ENCODE peak calls at places on chromosomes 7 and 10, in four cellular contexts. One of them, this sample, is unnamed. For H3K9me3, the result is how much of the 10 kb centered on the place peaks cover.

GRCh38 chr7:47405921-47406765 is 175.8 kb downstream of the TNS3 start:
- DNase-seq in WERI-Rb-1: no peak
- DNase-seq in sigmoid colon: peak
- DNase-seq in mucosa of descending colon: peak
- DNase-seq in this sample: peak

GRCh38 chr10:75468612-75469011 is 37.2 kb downstream of the LRMDA start:
- DNase-seq in WERI-Rb-1: no peak
- DNase-seq in sigmoid colon: peak
- DNase-seq in mucosa of descending colon: no peak
- DNase-seq in this sample: no peak

GRCh38 chr10:75355706-75356105 is 45.9 kb downstream of the ZNF503 start:
- DNase-seq in WERI-Rb-1: no peak
- DNase-seq in sigmoid colon: no peak
- DNase-seq in mucosa of descending colon: no peak
- DNase-seq in this sample: no peak

GRCh38 chr10:119776536-119776935 is 50.7 kb downstream of the INPP5F start:
- DNase-seq in WERI-Rb-1: no peak
- DNase-seq in sigmoid colon: no peak
- DNase-seq in mucosa of descending colon: no peak
- DNase-seq in this sample: no peak

GRCh38 chr7:14332155-14332554 is 342.7 kb upstream of the ETV1 start:
- DNase-seq in WERI-Rb-1: no peak
- DNase-seq in sigmoid colon: no peak
- DNase-seq in mucosa of descending colon: no peak
- DNase-seq in this sample: peak

GRCh38 chr10:125023862-125024495 is 82.1 kb downstream of the ZRANB1 start:
- DNase-seq in WERI-Rb-1: peak
- DNase-seq in sigmoid colon: peak
- DNase-seq in mucosa of descending colon: peak
- DNase-seq in this sample: peak

GRCh38 chr7:14071045-14071444 is 81.6 kb upstream of the ETV1 start:
- DNase-seq in WERI-Rb-1: no peak
- DNase-seq in sigmoid colon: no peak
- DNase-seq in mucosa of descending colon: no peak
- DNase-seq in this sample: no peak

GRCh38 chr10:24346877-24347505 is 138.1 kb downstream of the KIAA1217 start:
- DNase-seq in WERI-Rb-1: no peak
- DNase-seq in sigmoid colon: no peak
- DNase-seq in mucosa of descending colon: no peak
- DNase-seq in this sample: no peak

GRCh38 chr10:7471720-7472367 is 61.0 kb upstream of the SFMBT2 start:
- DNase-seq in WERI-Rb-1: no peak
- DNase-seq in sigmoid colon: no peak
- DNase-seq in mucosa of descending colon: peak
- DNase-seq in this sample: no peak

GRCh38 chr7:101164071-101164840 is 1.1 kb downstream of the VGF start:
- DNase-seq in WERI-Rb-1: no peak
- DNase-seq in sigmoid colon: no peak
- DNase-seq in mucosa of descending colon: no peak
- DNase-seq in this sample: peak

GRCh38 chr7:44184874-44185446 is 4.3 kb downstream of the GCK start:
- DNase-seq in WERI-Rb-1: peak
- DNase-seq in sigmoid colon: no peak
- DNase-seq in mucosa of descending colon: no peak
- DNase-seq in this sample: no peak

GRCh38 chr7:33733865-33734650 is 171.3 kb upstream of the BMPER start:
- DNase-seq in WERI-Rb-1: no peak
- DNase-seq in sigmoid colon: no peak
- DNase-seq in mucosa of descending colon: peak
- DNase-seq in this sample: no peak

GRCh38 chr7:69747144-69747543 is 148.9 kb downstream of the AUTS2 start:
- DNase-seq in WERI-Rb-1: no peak
- DNase-seq in sigmoid colon: no peak
- DNase-seq in mucosa of descending colon: no peak
- DNase-seq in this sample: no peak

GRCh38 chr10:98013122-98013521 is 17.3 kb downstream of the CRTAC1 start:
- DNase-seq in WERI-Rb-1: no peak
- DNase-seq in sigmoid colon: no peak
- DNase-seq in mucosa of descending colon: no peak
- DNase-seq in this sample: no peak

GRCh38 chr10:132422169-132422691 is 25.2 kb downstream of the PWWP2B start:
- DNase-seq in WERI-Rb-1: peak
- DNase-seq in sigmoid colon: no peak
- DNase-seq in mucosa of descending colon: no peak
- DNase-seq in this sample: peak
- H3K4me3 ChIP-seq in WERI-Rb-1: peak
- H3K4me3 ChIP-seq in sigmoid colon: no peak
- H3K4me3 ChIP-seq in mucosa of descending colon: no peak
- H3K4me3 ChIP-seq in this sample: no peak

GRCh38 chr7:157975401-157976372 is 611.9 kb downstream of the PTPRN2 start:
- DNase-seq in WERI-Rb-1: no peak
- DNase-seq in sigmoid colon: no peak
- DNase-seq in mucosa of descending colon: no peak
- DNase-seq in this sample: no peak
- H3K9me3 ChIP-seq in WERI-Rb-1: under half
- H3K9me3 ChIP-seq in sigmoid colon: under half
- H3K9me3 ChIP-seq in mucosa of descending colon: under half
- H3K9me3 ChIP-seq in this sample: under half

GRCh38 chr7:142626420-142627035 is 122.7 kb upstream of the PRSS1 start:
- DNase-seq in WERI-Rb-1: peak
- DNase-seq in sigmoid colon: no peak
- DNase-seq in mucosa of descending colon: peak
- DNase-seq in this sample: peak
- H3K4me3 ChIP-seq in WERI-Rb-1: no peak
- H3K4me3 ChIP-seq in sigmoid colon: no peak
- H3K4me3 ChIP-seq in mucosa of descending colon: no peak
- H3K4me3 ChIP-seq in this sample: no peak

DNA sequence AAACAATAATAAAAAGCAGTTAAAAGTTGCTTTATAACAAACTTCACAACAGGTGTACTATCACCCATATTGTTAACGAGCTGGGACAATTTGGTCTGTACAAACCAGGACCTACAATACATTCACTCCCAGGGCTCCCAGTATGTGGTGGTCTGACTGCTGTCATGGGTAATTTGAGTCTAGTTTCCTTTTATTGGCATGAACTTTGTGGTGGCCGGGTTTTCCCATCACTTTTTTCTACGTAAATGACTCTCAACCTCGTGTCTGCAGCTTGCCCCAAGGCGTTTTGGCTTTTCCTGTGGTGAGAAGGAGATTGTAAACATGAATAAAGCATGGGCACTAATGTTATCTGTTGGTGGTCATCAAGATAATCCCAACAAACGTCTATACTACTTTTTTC is 118.7 kb upstream of the CDK6 start:
- DNase-seq in WERI-Rb-1: no peak
- DNase-seq in sigmoid colon: no peak
- DNase-seq in mucosa of descending colon: no peak
- DNase-seq in this sample: no peak
- H3K9me3 ChIP-seq in WERI-Rb-1: under half
- H3K9me3 ChIP-seq in sigmoid colon: under half
- H3K9me3 ChIP-seq in mucosa of descending colon: under half
- H3K9me3 ChIP-seq in this sample: under half

GRCh38 chr10:112896273-112896672 is 53.8 kb upstream of the TCF7L2 start:
- DNase-seq in WERI-Rb-1: no peak
- DNase-seq in sigmoid colon: no peak
- DNase-seq in mucosa of descending colon: peak
- DNase-seq in this sample: no peak

GRCh38 chr10:112895292-112895691 is 54.8 kb upstream of the TCF7L2 start:
- DNase-seq in WERI-Rb-1: no peak
- DNase-seq in sigmoid colon: no peak
- DNase-seq in mucosa of descending colon: no peak
- DNase-seq in this sample: no peak

GRCh38 chr10:112896722-112897121 is 53.3 kb upstream of the TCF7L2 start:
- DNase-seq in WERI-Rb-1: no peak
- DNase-seq in sigmoid colon: no peak
- DNase-seq in mucosa of descending colon: no peak
- DNase-seq in this sample: no peak

GRCh38 chr10:112899396-112900065 is 50.5 kb upstream of the TCF7L2 start:
- DNase-seq in WERI-Rb-1: no peak
- DNase-seq in sigmoid colon: no peak
- DNase-seq in mucosa of descending colon: peak
- DNase-seq in this sample: no peak

DNA sequence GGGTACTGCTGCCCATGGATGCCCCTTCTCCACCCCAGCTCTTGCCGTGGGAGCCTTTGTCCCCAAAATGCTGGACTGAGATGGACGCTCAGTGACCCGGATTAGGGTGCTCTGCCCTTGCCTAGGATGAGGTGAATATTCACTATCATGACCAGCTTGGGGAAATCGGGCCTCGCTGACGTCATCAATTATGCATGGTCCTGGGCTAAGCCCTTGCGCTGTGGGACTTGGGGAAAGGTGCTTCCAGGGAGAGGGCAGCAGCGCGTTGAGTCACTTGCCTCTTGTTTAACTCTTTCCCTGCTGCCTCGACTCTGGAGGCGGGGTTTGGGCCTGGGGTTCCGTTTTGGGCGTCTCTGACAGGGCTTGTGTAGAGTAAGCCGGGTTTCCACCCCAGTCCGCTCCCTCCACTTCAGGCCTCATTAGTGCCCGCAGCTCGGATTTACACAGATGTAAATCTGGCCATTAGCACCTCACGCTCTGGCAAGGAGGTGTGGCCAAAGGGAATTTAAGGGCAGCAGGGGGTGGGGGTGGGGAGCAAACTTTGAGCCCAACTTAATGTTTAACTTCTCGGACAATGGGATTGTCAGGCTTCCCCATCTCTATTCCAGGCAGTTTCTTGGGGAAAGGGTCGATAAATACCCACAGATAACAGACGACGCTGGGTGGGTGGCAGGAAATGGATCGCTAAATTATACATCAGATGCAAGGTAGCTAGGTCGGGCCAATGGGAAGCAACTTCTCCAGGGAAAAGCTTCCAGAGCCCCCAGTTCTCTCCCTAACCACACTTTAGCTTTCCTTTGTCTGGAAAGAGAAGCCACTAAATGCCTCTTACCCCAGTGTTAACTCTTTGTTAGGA is 51.3 kb upstream of the TCF7L2 start:
- DNase-seq in WERI-Rb-1: peak
- DNase-seq in sigmoid colon: no peak
- DNase-seq in mucosa of descending colon: peak
- DNase-seq in this sample: no peak
- H3K4me3 ChIP-seq in WERI-Rb-1: peak
- H3K4me3 ChIP-seq in sigmoid colon: peak
- H3K4me3 ChIP-seq in mucosa of descending colon: no peak
- H3K4me3 ChIP-seq in this sample: peak

GRCh38 chr7:36390199-36391090 is 783 bp downstream of the ANLN start:
- DNase-seq in WERI-Rb-1: peak
- DNase-seq in sigmoid colon: peak
- DNase-seq in mucosa of descending colon: peak
- DNase-seq in this sample: peak
- H3K9me3 ChIP-seq in WERI-Rb-1: under half
- H3K9me3 ChIP-seq in sigmoid colon: under half
- H3K9me3 ChIP-seq in mucosa of descending colon: under half
- H3K9me3 ChIP-seq in this sample: under half

GRCh38 chr7:17234398-17235021 is 63.9 kb upstream of the AHR start:
- DNase-seq in WERI-Rb-1: no peak
- DNase-seq in sigmoid colon: no peak
- DNase-seq in mucosa of descending colon: peak
- DNase-seq in this sample: peak
- H3K4me3 ChIP-seq in WERI-Rb-1: no peak
- H3K4me3 ChIP-seq in sigmoid colon: no peak
- H3K4me3 ChIP-seq in mucosa of descending colon: no peak
- H3K4me3 ChIP-seq in this sample: no peak

GRCh38 chr7:154873722-154874121 is 129.2 kb downstream of the PAXIP1 start:
- DNase-seq in WERI-Rb-1: no peak
- DNase-seq in sigmoid colon: no peak
- DNase-seq in mucosa of descending colon: no peak
- DNase-seq in this sample: no peak

GRCh38 chr7:154874409-154875113 is 128.4 kb downstream of the PAXIP1 start:
- DNase-seq in WERI-Rb-1: no peak
- DNase-seq in sigmoid colon: no peak
- DNase-seq in mucosa of descending colon: no peak
- DNase-seq in this sample: no peak

GRCh38 chr7:154871928-154872750 is 130.8 kb downstream of the PAXIP1 start:
- DNase-seq in WERI-Rb-1: no peak
- DNase-seq in sigmoid colon: no peak
- DNase-seq in mucosa of descending colon: no peak
- DNase-seq in this sample: no peak

GRCh38 chr7:154872811-154873570 is 129.9 kb downstream of the PAXIP1 start:
- DNase-seq in WERI-Rb-1: no peak
- DNase-seq in sigmoid colon: no peak
- DNase-seq in mucosa of descending colon: no peak
- DNase-seq in this sample: no peak

GRCh38 chr7:154875297-154875696 is 127.6 kb downstream of the PAXIP1 start:
- DNase-seq in WERI-Rb-1: no peak
- DNase-seq in sigmoid colon: no peak
- DNase-seq in mucosa of descending colon: no peak
- DNase-seq in this sample: no peak
- H3K9me3 ChIP-seq in WERI-Rb-1: under half
- H3K9me3 ChIP-seq in sigmoid colon: under half
- H3K9me3 ChIP-seq in mucosa of descending colon: under half
- H3K9me3 ChIP-seq in this sample: under half

DNA sequence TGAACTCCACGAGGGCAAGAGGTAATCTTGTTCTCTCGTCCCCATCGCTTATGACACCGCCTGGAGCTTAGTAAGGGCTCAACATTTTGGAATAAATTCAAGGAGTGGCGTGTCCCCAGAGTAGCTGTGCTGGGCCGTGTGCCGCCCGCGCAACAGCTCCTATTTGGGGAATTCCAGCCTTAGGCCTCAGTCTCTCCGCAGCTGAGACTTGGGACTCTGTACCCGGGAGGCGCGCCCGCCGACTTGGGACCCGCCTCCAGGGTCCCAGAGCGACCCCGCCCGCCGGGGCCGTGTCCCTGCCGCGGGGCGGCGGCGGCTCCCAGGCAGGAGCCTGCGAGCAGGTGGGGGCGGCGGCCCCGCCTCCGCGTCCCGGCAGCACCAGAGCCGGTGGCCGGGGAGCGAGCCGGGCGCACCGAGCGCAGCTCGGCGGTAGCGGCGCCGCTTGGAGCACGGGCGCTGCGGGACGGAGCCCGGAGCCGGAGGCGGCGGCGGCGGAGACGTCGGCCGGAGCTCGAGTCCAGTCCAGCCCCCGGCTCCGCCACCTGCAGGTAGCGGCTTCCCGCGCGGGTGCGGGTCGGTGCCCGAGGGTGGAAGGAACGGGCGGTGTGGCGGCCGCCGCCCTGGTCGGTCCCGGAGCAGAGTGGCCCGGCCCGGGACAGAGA is at the start of gene WIPF3:
- DNase-seq in WERI-Rb-1: peak
- DNase-seq in sigmoid colon: no peak
- DNase-seq in mucosa of descending colon: peak
- DNase-seq in this sample: peak
- H3K4me3 ChIP-seq in WERI-Rb-1: peak
- H3K4me3 ChIP-seq in sigmoid colon: peak
- H3K4me3 ChIP-seq in mucosa of descending colon: peak
- H3K4me3 ChIP-seq in this sample: peak

DNA sequence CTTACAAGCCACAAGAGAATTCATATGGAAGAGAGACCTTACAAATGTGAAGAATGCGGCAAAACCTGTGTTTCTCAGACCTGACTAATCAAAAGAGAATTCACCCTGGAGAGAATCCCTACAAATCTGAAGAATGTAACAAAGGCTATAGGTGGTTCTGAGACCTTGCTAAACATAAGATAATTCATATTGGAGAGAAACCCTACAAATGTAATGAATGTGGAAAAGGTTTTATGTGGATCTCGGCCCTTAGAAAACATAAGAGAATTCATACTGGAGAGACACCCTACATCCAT is 33.4 kb downstream of the ZNF727 start:
- DNase-seq in WERI-Rb-1: no peak
- DNase-seq in sigmoid colon: no peak
- DNase-seq in mucosa of descending colon: no peak
- DNase-seq in this sample: no peak
- H3K9me3 ChIP-seq in WERI-Rb-1: under half
- H3K9me3 ChIP-seq in sigmoid colon: half or more
- H3K9me3 ChIP-seq in mucosa of descending colon: half or more
- H3K9me3 ChIP-seq in this sample: under half

This sample was measured in heart right ventricle.